ENCODE peak calls at places on chromosomes 3 and 15, in seven cellular contexts. A is stimulated activated CD4-positive, alpha-beta T cell treated with anti-CD3 and anti-CD28 coated beads, TNF-alpha, amount 100 ng/mL, for 4 hours; B is endothelial cell of umbilical vein; Y is stimulated activated CD8-positive, alpha-beta memory T cell treated with anti-CD3 and anti-CD28 coated beads, Interleukin-7, amount 100 ng/mL, for 24 hours; Z is hypothalamus; S is stimulated activated naive CD4-positive, alpha-beta T cell treated with Interleukin-2 at 50 U/mL for 16 hours; I is A673. X is an unnamed sample.

GRCh38 chr3:123068227-123069020 is 1.6 kb downstream of the PDIA5 start:
- DNase-seq in A (no peak), B (no peak), Y (no peak), Z (no peak), S (no peak), I (no peak), X (no peak)

GRCh38 chr3:114078126-114078525 is 21.6 kb downstream of the QTRT2 start:
- DNase-seq in A (no peak), B (peak; percentile 29), Y (no peak), Z (no peak), S (no peak), I (no peak), X (no peak)

GRCh38 chr3:132368515-132368914 is 48.8 kb upstream of the DNAJC13 start:
- DNase-seq in A (no peak), B (no peak), Y (no peak), Z (no peak), S (no peak), I (no peak), X (no peak)

GRCh38 chr15:68658641-68659358 is 80.0 kb downstream of the CORO2B start:
- DNase-seq in A (no peak), B (no peak), Y (no peak), Z (no peak), S (no peak), I (no peak), X (no peak)

GRCh38 chr3:128914966-128915645 is 35.7 kb downstream of the ACAD9 start:
- DNase-seq in A (no peak), B (no peak), Y (no peak), Z (no peak), S (no peak), I (no peak), X (no peak)

GRCh38 chr3:153315781-153316180 is 153.8 kb downstream of the RAP2B start:
- DNase-seq in A (no peak), B (no peak), Y (no peak), Z (no peak), S (no peak), I (no peak), X (no peak)

GRCh38 chr15:76155742-76156141 is 96.0 kb downstream of the TMEM266 start:
- DNase-seq in A (no peak), B (no peak), Y (no peak), Z (no peak), S (no peak), I (peak; percentile 19), X (no peak)

GRCh38 chr3:56864090-56864489 is 62.3 kb upstream of the ARHGEF3 start:
- DNase-seq in A (no peak), B (no peak), Y (no peak), Z (no peak), S (peak; percentile 21), I (no peak), X (no peak)

GRCh38 chr3:39812537-39812936 is 3.1 kb downstream of the MYRIP start:
- DNase-seq in A (no peak), B (peak; percentile 69), Y (no peak), Z (no peak), S (no peak), I (peak; percentile 2), X (no peak)

GRCh38 chr15:68819451-68820204 is 1.1 kb downstream of the ANP32A start:
- DNase-seq in A (peak; percentile 44), B (peak; percentile 59), Y (no peak), Z (peak; percentile 24), S (peak; percentile 41), I (peak; percentile 85), X (no peak)

GRCh38 chr3:13215940-13216546 is 142.8 kb upstream of the IQSEC1 start:
- DNase-seq in A (no peak), B (no peak), Y (no peak), Z (no peak), S (no peak), I (no peak), X (no peak)

GRCh38 chr3:8327739-8328138 is 173.9 kb upstream of the LMCD1 start:
- DNase-seq in A (no peak), B (no peak), Y (no peak), Z (no peak), S (no peak), I (no peak), X (no peak)

GRCh38 chr3:184679056-184679502 is 32.8 kb downstream of the MAGEF1 start:
- DNase-seq in A (no peak), B (no peak), Y (no peak), Z (no peak), S (no peak), I (peak; percentile 15), X (no peak)

GRCh38 chr15:82904574-82904973 is 47.9 kb downstream of the HOMER2 start:
- DNase-seq in A (no peak), B (no peak), Y (no peak), Z (no peak), S (no peak), I (no peak), X (no peak)

GRCh38 chr15:82595766-82596165 is 51.4 kb downstream of the CPEB1 start:
- DNase-seq in A (no peak), B (no peak), Y (no peak), Z (no peak), S (no peak), I (no peak), X (no peak)

GRCh38 chr3:188432826-188433525 is 279.0 kb downstream of the LPP start:
- DNase-seq in A (no peak), B (peak; percentile 67), Y (no peak), Z (no peak), S (no peak), I (no peak), X (no peak)

GRCh38 chr3:23490459-23490858 is 287.3 kb downstream of the UBE2E2 start:
- DNase-seq in A (no peak), B (peak; percentile 91), Y (no peak), Z (no peak), S (no peak), I (no peak), X (no peak)

GRCh38 chr3:49357466-49358216 is 512 bp downstream of the GPX1 start:
- DNase-seq in A (peak; percentile 24), B (peak; percentile 82), Y (peak; percentile 10), Z (no peak), S (peak; percentile 38), I (peak; percentile 23), X (no peak)

GRCh38 chr15:28191832-28192231 is 92.7 kb upstream of the OCA2 start:
- DNase-seq in A (no peak), B (no peak), Y (no peak), Z (peak; percentile 22), S (no peak), I (no peak), X (peak; percentile 16)

GRCh38 chr15:97976766-97977503 is 16.4 kb downstream of the ARRDC4 start:
- DNase-seq in A (no peak), B (no peak), Y (no peak), Z (no peak), S (no peak), I (no peak), X (no peak)

GRCh38 chr3:186098740-186099139 is 10.1 kb downstream of the ETV5 start:
- DNase-seq in A (no peak), B (no peak), Y (no peak), Z (no peak), S (no peak), I (no peak), X (no peak)

GRCh38 chr3:72738752-72739520 is 109.3 kb downstream of the SHQ1 start:
- DNase-seq in A (peak; percentile 63), B (peak; percentile 37), Y (peak; percentile 33), Z (peak; percentile 24), S (peak; percentile 68), I (peak; percentile 62), X (peak; percentile 22)

GRCh38 chr3:195241592-195242355 is 29.2 kb downstream of the XXYLT1 start:
- DNase-seq in A (no peak), B (no peak), Y (no peak), Z (no peak), S (no peak), I (no peak), X (no peak)

GRCh38 chr15:62406268-62406667 is 241.2 kb upstream of the C2CD4B start:
- DNase-seq in A (no peak), B (no peak), Y (no peak), Z (no peak), S (no peak), I (no peak), X (no peak)

GRCh38 chr3:144415492-144415891 is 443.9 kb downstream of the DIPK2A start:
- DNase-seq in A (no peak), B (no peak), Y (no peak), Z (no peak), S (no peak), I (no peak), X (no peak)

GRCh38 chr3:194163697-194164096 is 27.7 kb downstream of the HES1 start:
- DNase-seq in A (no peak), B (no peak), Y (no peak), Z (no peak), S (no peak), I (no peak), X (no peak)